ENCODE peak calls at places on chromosomes 11 and 22, in eight cellular contexts. Q, J, K, E, R, G, L and V are unnamed samples. For H3K9me2, the result is how much of the 10 kb centered on the place peaks cover.

GRCh38 chr11:130672911-130673310 is 224.5 kb downstream of the ADAMTS15 start:
- DNase-seq in E (no peak), G (no peak), J (peak), L (no peak), Q (peak), R (no peak), K (no peak), V (no peak)

GRCh38 chr11:124882339-124883071 is 15.2 kb downstream of the ROBO4 start:
- DNase-seq in K (no peak), R (no peak), G (peak), E (no peak), L (no peak), J (no peak), Q (no peak), V (no peak)

GRCh38 chr22:17945851-17946690 is 78.3 kb downstream of the MICAL3 start:
- DNase-seq in G (no peak), R (no peak), E (peak), J (no peak), Q (no peak), L (no peak), K (no peak), V (peak)

GRCh38 chr11:108966978-108967377 is 302.1 kb downstream of the DDX10 start:
- DNase-seq in Q (no peak), R (no peak), J (no peak), G (no peak), L (no peak), E (no peak), K (no peak), V (no peak)

GRCh38 chr11:113494021-113494420 is 18.8 kb upstream of the DRD2 start:
- DNase-seq in K (no peak), J (peak), G (no peak), Q (no peak), L (no peak), R (no peak), E (no peak), V (no peak)

GRCh38 chr11:18836415-18836814 is 44.8 kb upstream of the PTPN5 start:
- DNase-seq in G (no peak), Q (peak), K (peak), L (no peak), R (no peak), E (no peak), J (peak), V (no peak)

GRCh38 chr22:29476116-29476515 is 3.9 kb upstream of the NEFH start:
- DNase-seq in G (peak), Q (no peak), K (no peak), E (no peak), R (no peak), L (no peak), J (no peak), V (no peak)

GRCh38 chr11:67634366-67635230 is 4.9 kb upstream of the NUDT8 start:
- DNase-seq in E (no peak), G (no peak), Q (peak), L (no peak), R (no peak), J (no peak), K (no peak), V (no peak)

GRCh38 chr11:78228467-78228866 is 39.7 kb downstream of the USP35 start:
- DNase-seq in G (peak), K (peak), Q (peak), R (peak), J (peak), L (peak), E (peak), V (peak)

GRCh38 chr11:62811659-62812058 is 6.4 kb upstream of the NXF1 start:
- DNase-seq in R (no peak), Q (no peak), G (no peak), L (no peak), J (no peak), E (no peak), K (no peak), V (no peak)

GRCh38 chr11:126495806-126496205 is 140.3 kb downstream of the ST3GAL4 start:
- DNase-seq in L (peak), G (no peak), K (no peak), E (no peak), J (no peak), Q (no peak), R (no peak), V (no peak)

GRCh38 chr11:38460429-38460828 is 1862.4 kb upstream of the RAG2 start:
- DNase-seq in R (no peak), Q (no peak), L (no peak), K (no peak), E (no peak), G (no peak), J (peak), V (no peak)

GRCh38 chr11:119361056-119361787 is 14.7 kb upstream of the MFRP start:
- DNase-seq in G (peak), L (peak), Q (peak), J (peak), R (peak), K (peak), E (peak), V (peak)

GRCh38 chr22:49992921-49993648 is 19.5 kb downstream of the IL17REL start:
- DNase-seq in Q (peak), R (no peak), K (peak), G (peak), J (peak), E (peak), L (peak), V (peak)

GRCh38 chr11:128862421-128862820 is 4.7 kb downstream of the KCNJ1 start:
- DNase-seq in L (no peak), J (no peak), R (no peak), E (no peak), G (no peak), K (peak), Q (no peak), V (no peak)

GRCh38 chr22:46592390-46592872 is 27.8 kb upstream of the GRAMD4 start:
- DNase-seq in G (no peak), L (no peak), Q (no peak), E (peak), K (peak), R (no peak), J (peak), V (peak)

GRCh38 chr22:30326704-30327362 is at the start of gene TBC1D10A:
- DNase-seq in J (peak), K (peak), L (peak), E (peak), Q (peak), G (peak), R (peak), V (peak)

GRCh38 chr11:15197696-15198095 is 83.0 kb downstream of the INSC start:
- DNase-seq in L (no peak), J (no peak), E (no peak), K (peak), R (no peak), Q (no peak), G (no peak), V (no peak)

GRCh38 chr11:30508594-30508993 is 77.6 kb downstream of the MPPED2 start:
- DNase-seq in Q (no peak), K (no peak), L (no peak), G (no peak), J (no peak), E (no peak), R (no peak), V (no peak)

GRCh38 chr11:86888164-86888977 is 66.8 kb downstream of the FZD4 start:
- DNase-seq in K (peak), G (no peak), Q (no peak), J (no peak), L (no peak), R (no peak), E (no peak), V (no peak)

GRCh38 chr22:41217553-41218157 is 12.5 kb downstream of the L3MBTL2 start:
- DNase-seq in K (peak), G (peak), E (peak), J (no peak), Q (peak), L (no peak), R (no peak), V (peak)

GRCh38 chr11:47991266-47991830 is 11.0 kb downstream of the PTPRJ start:
- DNase-seq in L (no peak), R (no peak), E (no peak), K (no peak), G (peak), J (peak), Q (peak), V (peak)

GRCh38 chr22:20141186-20142077 is 9.4 kb downstream of the CCDC188 start:
- DNase-seq in R (no peak), L (no peak), Q (no peak), G (no peak), J (no peak), E (no peak), K (peak), V (no peak)

GRCh38 chr11:14414470-14415461 is 55.8 kb upstream of the RRAS2 start:
- DNase-seq in Q (no peak), E (no peak), G (peak), L (no peak), R (no peak), J (no peak), K (peak), V (no peak)

GRCh38 chr11:2781413-2782274 is 81.8 kb upstream of the KCNQ1OT1 start:
- DNase-seq in Q (peak), K (no peak), E (no peak), R (no peak), J (no peak), G (no peak), L (no peak), V (no peak)

GRCh38 chr22:27948569-27948968 is 29.5 kb upstream of the PITPNB start:
- DNase-seq in J (no peak), G (no peak), Q (no peak), R (no peak), E (no peak), K (no peak), L (no peak), V (no peak)

GRCh38 chr11:119115484-119116234 is 5.7 kb upstream of the HINFP start:
- DNase-seq in Q (no peak), G (peak), E (no peak), L (no peak), R (no peak), K (no peak), J (no peak), V (no peak)

GRCh38 chr11:117072517-117073218 is 25.6 kb downstream of the SIK3 start:
- DNase-seq in J (peak), Q (peak), E (no peak), L (no peak), K (peak), R (peak), G (no peak), V (no peak)

GRCh38 chr11:64489831-64490441 is 101.1 kb upstream of the SLC22A12 start:
- DNase-seq in K (peak), L (peak), G (peak), J (peak), E (no peak), R (peak), Q (peak), V (peak)

GRCh38 chr11:35216962-35217667 is 78.1 kb downstream of the CD44 start:
- DNase-seq in Q (no peak), G (no peak), J (no peak), L (no peak), K (peak), R (no peak), E (no peak), V (peak)

GRCh38 chr11:85752890-85753581 is 57.9 kb downstream of the SYTL2 start:
- DNase-seq in E (no peak), L (no peak), Q (no peak), J (no peak), G (no peak), K (no peak), R (no peak), V (no peak)

GRCh38 chr11:16959528-16960100 is 54.6 kb downstream of the PLEKHA7 start:
- DNase-seq in L (no peak), E (peak), R (no peak), G (no peak), J (no peak), Q (no peak), K (no peak), V (no peak)

GRCh38 chr11:38305682-38306081 is 1707.6 kb upstream of the RAG2 start:
- DNase-seq in J (no peak), L (no peak), R (no peak), Q (no peak), K (no peak), E (no peak), G (no peak), V (no peak)

GRCh38 chr11:90310210-90310609 is 87.4 kb upstream of the CHORDC1 start:
- DNase-seq in G (no peak), K (no peak), J (no peak), R (no peak), L (no peak), E (no peak), Q (no peak), V (no peak)
- H3K9me2 ChIP-seq in G (under half), K (under half), J (under half), R (under half), L (under half), E (under half), Q (under half), V (under half)

GRCh38 chr11:95155385-95155784 is 65.7 kb downstream of the ENDOD1 start:
- DNase-seq in K (no peak), L (no peak), J (no peak), G (no peak), Q (no peak), R (no peak), E (no peak), V (no peak)
- H3K4me3 ChIP-seq in K (no peak), L (no peak), J (no peak), G (no peak), Q (no peak), R (no peak), E (no peak), V (no peak)

GRCh38 chr22:33922268-33922667 is 2.0 kb upstream of the LARGE1 start:
- DNase-seq in G (peak), R (no peak), E (peak), J (no peak), Q (peak), K (peak), L (no peak), V (peak)
- TF ChIP-seq EZH2phosphoT487 in G (no peak), R (no peak), E (no peak), J (no peak), Q (no peak), K (no peak), L (no peak), V (no peak)

GRCh38 chr11:65928667-65929066 is 9.4 kb downstream of the DRAP1 start:
- DNase-seq in K (no peak), J (no peak), R (no peak), L (no peak), Q (no peak), E (peak), G (no peak), V (peak)

GRCh38 chr11:65934014-65934413 is 11.3 kb upstream of the TSGA10IP start:
- DNase-seq in E (no peak), J (no peak), R (no peak), L (no peak), K (no peak), G (no peak), Q (no peak), V (no peak)

GRCh38 chr11:65927904-65928397 is 8.7 kb downstream of the DRAP1 start:
- DNase-seq in K (peak), L (no peak), Q (no peak), E (peak), R (no peak), J (no peak), G (no peak), V (peak)

GRCh38 chr11:65932558-65932919 is 12.7 kb upstream of the TSGA10IP start:
- DNase-seq in L (no peak), Q (no peak), K (peak), R (no peak), J (peak), G (peak), E (no peak), V (peak)

GRCh38 chr11:65931773-65932557 is 12.7 kb downstream of the DRAP1 start:
- DNase-seq in J (no peak), R (no peak), L (no peak), G (peak), E (no peak), Q (no peak), K (no peak), V (no peak)
- H3K9me2 ChIP-seq in J (under half), R (under half), L (under half), G (under half), E (under half), Q (under half), K (under half), V (under half)

GRCh38 chr11:115502636-115503082 is 1.6 kb downstream of the CADM1 start:
- DNase-seq in J (no peak), L (no peak), G (peak), E (no peak), R (no peak), K (peak), Q (no peak), V (no peak)
- H3K4me3 ChIP-seq in J (peak), L (peak), G (peak), E (peak), R (no peak), K (peak), Q (peak), V (peak)

GRCh38 chr11:77199346-77199745 is 71.3 kb downstream of the MYO7A start:
- DNase-seq in G (no peak), K (no peak), R (no peak), E (peak), L (no peak), J (no peak), Q (no peak), V (no peak)

GRCh38 chr11:77196961-77197360 is 68.9 kb downstream of the MYO7A start:
- DNase-seq in J (no peak), L (no peak), Q (no peak), K (no peak), G (no peak), R (no peak), E (no peak), V (no peak)

GRCh38 chr11:77197626-77198320 is 69.7 kb downstream of the MYO7A start:
- DNase-seq in Q (no peak), G (no peak), E (no peak), K (no peak), L (no peak), J (no peak), R (no peak), V (no peak)

GRCh38 chr11:77200351-77200750 is 72.3 kb downstream of the MYO7A start:
- DNase-seq in J (no peak), Q (no peak), L (no peak), R (no peak), K (no peak), E (peak), G (no peak), V (no peak)

DNA sequence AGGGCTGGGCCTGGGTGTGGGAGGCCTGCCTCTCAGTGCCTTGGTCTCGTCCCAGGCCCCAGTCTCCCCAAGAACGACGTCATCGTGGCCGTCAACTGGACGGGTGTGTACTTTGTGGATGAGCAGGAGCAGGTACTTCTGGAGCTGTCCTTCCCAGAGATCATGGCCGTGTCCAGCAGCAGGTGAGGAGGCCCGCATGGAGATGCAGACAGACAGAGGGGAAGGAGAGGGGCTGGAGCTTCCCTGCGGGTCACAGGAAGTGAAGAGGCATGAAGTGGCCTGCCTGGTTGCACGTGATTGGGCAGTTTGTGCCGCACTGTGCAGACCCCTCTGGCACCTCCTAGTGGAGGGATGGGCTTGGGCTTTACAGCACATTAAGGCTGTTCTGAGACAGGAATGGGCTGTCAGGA is 70.4 kb downstream of the MYO7A start:
- DNase-seq in Q (no peak), E (no peak), L (peak), J (peak), R (peak), K (no peak), G (peak), V (peak)
- TF ChIP-seq EZH2phosphoT487 in Q (no peak), E (no peak), L (no peak), J (no peak), R (no peak), K (no peak), G (no peak), V (no peak)

GRCh38 chr11:120780239-120780638 is 243.7 kb upstream of the TBCEL start:
- DNase-seq in E (no peak), Q (no peak), G (no peak), L (no peak), R (no peak), K (peak), J (peak), V (no peak)
- H3K9me2 ChIP-seq in E (under half), Q (under half), G (under half), L (under half), R (under half), K (under half), J (under half), V (under half)